ENCODE peak calls at places on chromosomes 1 and 21, in seven cellular contexts. K is ovary; U is suprapubic skin; C is H9; W is esophagus squamous epithelium; E is Peyer's patch; O is CD8-positive, alpha-beta T cell. J is an unnamed sample.

GRCh38 chr21:41726970-41727783 is 39.7 kb downstream of the RIPK4 start:
- DNase-seq in C (no peak), O (no peak), E (peak; percentile 45), W (no peak), K (no peak), U (no peak), J (peak; percentile 65)

GRCh38 chr1:39954870-39955546 is at the start of gene MFSD2A:
- DNase-seq in K (peak; percentile 78), W (peak; percentile 57), C (peak; percentile 95), E (peak; percentile 98), U (peak; percentile 97), O (peak; percentile 71), J (peak; percentile 94)

GRCh38 chr1:67668660-67669059 is 16.3 kb upstream of the GADD45A start:
- DNase-seq in W (no peak), U (no peak), K (no peak), E (no peak), O (no peak), C (no peak), J (no peak)

GRCh38 chr1:205477759-205478247 is 22.0 kb upstream of the BLACAT1 start:
- DNase-seq in K (no peak), C (no peak), E (no peak), U (no peak), W (no peak), O (no peak), J (peak; percentile 83)

GRCh38 chr1:14108356-14109275 is 408.6 kb downstream of the PRDM2 start:
- DNase-seq in K (no peak), C (peak; percentile 4), W (no peak), O (no peak), U (no peak), E (no peak), J (peak; percentile 84)

GRCh38 chr1:232428781-232429530 is 201.0 kb downstream of the SIPA1L2 start:
- DNase-seq in U (no peak), K (no peak), E (no peak), O (no peak), C (no peak), W (no peak), J (no peak)

GRCh38 chr1:2315711-2316450 is 75.5 kb downstream of the MORN1 start:
- DNase-seq in U (no peak), K (no peak), E (no peak), O (no peak), C (no peak), W (no peak), J (no peak)

GRCh38 chr1:184482113-184482512 is 95.3 kb downstream of the C1orf21 start:
- DNase-seq in C (no peak), E (no peak), U (peak; percentile 82), O (no peak), K (peak; percentile 76), W (no peak), J (peak; percentile 36)

GRCh38 chr21:45507523-45507875 is 34.7 kb downstream of the SLC19A1 start:
- DNase-seq in W (no peak), K (peak; percentile 11), C (no peak), O (no peak), E (peak; percentile 29), U (no peak), J (no peak)

GRCh38 chr1:170634293-170634692 is 29.6 kb upstream of the PRRX1 start:
- DNase-seq in K (no peak), E (no peak), O (no peak), C (no peak), U (no peak), W (no peak), J (no peak)

GRCh38 chr1:23575226-23575810 is 16.0 kb upstream of the ID3 start:
- DNase-seq in U (no peak), C (no peak), W (no peak), E (no peak), K (no peak), O (no peak), J (no peak)
- H3K27ac ChIP-seq in U (no peak overlapping the region), C (no peak overlapping the region), W (no peak overlapping the region), E (peak overlapping the region; percentile 70), K (no peak overlapping the region), O (no peak overlapping the region), J (no peak overlapping the region)

DNA sequence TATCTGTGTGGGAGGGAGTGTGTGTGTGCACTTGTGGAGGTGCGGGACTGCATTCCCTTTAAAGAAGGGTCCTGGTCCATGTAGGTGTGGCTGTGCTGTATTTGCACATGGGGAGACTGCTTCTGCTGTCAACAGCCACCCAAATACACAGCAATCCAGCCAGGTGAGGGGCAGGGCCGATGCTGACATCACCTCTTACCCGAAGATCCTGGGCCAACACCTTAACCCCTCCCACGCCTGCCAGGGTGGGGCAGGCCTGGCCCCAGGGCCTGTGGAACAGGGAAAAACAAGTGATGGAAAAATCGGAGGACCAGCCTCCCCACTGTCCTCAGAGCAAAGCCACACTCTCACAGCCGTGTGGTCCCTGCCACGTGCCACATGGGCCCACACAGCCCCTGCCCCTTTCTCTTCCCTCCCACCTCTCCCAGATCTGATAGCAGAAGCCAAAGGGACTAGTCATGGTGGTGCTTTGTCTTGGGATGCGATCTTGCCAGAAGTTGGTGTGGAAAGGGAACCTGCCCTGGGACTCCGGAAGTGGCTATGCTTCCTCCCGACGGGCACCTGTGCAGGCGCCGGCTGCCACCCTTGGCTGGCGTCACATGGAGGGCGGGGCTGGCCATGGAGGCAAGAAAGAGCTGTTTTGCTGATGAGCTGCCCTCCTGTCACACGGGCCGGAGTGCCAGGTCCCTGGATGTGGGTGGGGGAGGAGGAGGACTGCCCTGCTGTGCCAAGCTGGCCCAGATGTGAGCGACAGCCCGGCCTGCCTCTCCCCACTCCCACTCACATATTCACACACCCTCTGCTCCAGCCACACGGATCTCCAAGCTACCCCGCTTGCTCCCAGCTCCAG is 7.8 kb upstream of the CASZ1 start:
- DNase-seq in W (no peak), O (no peak), C (no peak), K (no peak), E (peak; percentile 93), U (no peak), J (peak; percentile 34)
- H3K27ac ChIP-seq in W (peak overlapping the region; percentile 90), O (no peak overlapping the region), C (no peak overlapping the region), K (no peak overlapping the region), E (peak overlapping the region; percentile 92), U (peak overlapping the region; percentile 89), J (no peak overlapping the region)

GRCh38 chr1:32759521-32759980 is 57.0 kb upstream of the SYNC start:
- DNase-seq in C (no peak), O (no peak), W (no peak), U (no peak), K (no peak), E (peak; percentile 82), J (peak; percentile 90)
- H3K27ac ChIP-seq in C (peak overlapping the region; percentile 96), O (no peak overlapping the region), W (peak overlapping the region; percentile 96), U (peak overlapping the region; percentile 96), K (peak overlapping the region; percentile 85), E (peak overlapping the region; percentile 92), J (peak overlapping the region; percentile 97)

GRCh38 chr1:53450225-53450624 is 9.0 kb upstream of the DMRTB1 start:
- DNase-seq in U (no peak), K (no peak), E (no peak), W (no peak), C (no peak), O (no peak), J (no peak)
- H3K27ac ChIP-seq in U (no peak overlapping the region), K (no peak overlapping the region), E (no peak overlapping the region), W (no peak overlapping the region), C (no peak overlapping the region), O (no peak overlapping the region), J (no peak overlapping the region)

GRCh38 chr1:145997156-145998023 is 1.0 kb upstream of the TXNIP start:
- DNase-seq in K (peak; percentile 66), W (no peak), U (peak; percentile 80), E (peak; percentile 64), O (no peak), C (no peak), J (peak; percentile 42)
- H3K27ac ChIP-seq in K (peak overlapping the region; percentile 74), W (peak overlapping the region; percentile 99), U (peak overlapping the region; percentile 99), E (peak overlapping the region; percentile 98), O (peak overlapping the region; percentile 98), C (no peak overlapping the region), J (peak overlapping the region; percentile 94)